ENCODE peak calls at places on chromosomes 7 and 10, in five cellular contexts. E, R, F, U and Y are unnamed samples.

GRCh38 chr10:116000151-116000550 is 272.9 kb downstream of the GFRA1 start:
- DNase-seq in R (peak), F (no peak), U (no peak), E (no peak), Y (no peak)

GRCh38 chr7:2691223-2691818 is 3.3 kb downstream of the AMZ1 start:
- DNase-seq in U (no peak), R (no peak), E (no peak), F (no peak), Y (no peak)

GRCh38 chr7:5143935-5144903 is 45.8 kb upstream of the WIPI2 start:
- DNase-seq in E (peak), F (no peak), U (no peak), R (no peak), Y (no peak)

GRCh38 chr7:480531-481218 is 39.0 kb downstream of the PDGFA start:
- DNase-seq in F (no peak), E (no peak), U (peak), R (no peak), Y (no peak)

GRCh38 chr7:116955801-116956514 is 2.7 kb downstream of the ST7 start:
- DNase-seq in E (no peak), F (no peak), R (no peak), U (no peak), Y (no peak)

GRCh38 chr10:88147000-88147798 is 283.8 kb downstream of the PTEN start:
- DNase-seq in U (peak), F (no peak), E (no peak), R (no peak), Y (no peak)

GRCh38 chr7:71735961-71736556 is 604.1 kb downstream of the GALNT17 start:
- DNase-seq in F (peak), R (peak), U (peak), E (peak), Y (peak)

GRCh38 chr7:1431226-1431625 is 28.0 kb downstream of the MICALL2 start:
- DNase-seq in U (no peak), R (no peak), F (no peak), E (no peak), Y (no peak)

GRCh38 chr10:79268717-79269116 is 78.6 kb upstream of the PPIF start:
- DNase-seq in E (no peak), F (no peak), U (no peak), R (no peak), Y (no peak)

GRCh38 chr7:69599211-69599878 is 1.1 kb downstream of the AUTS2 start:
- DNase-seq in F (no peak), E (no peak), U (no peak), R (peak), Y (no peak)

GRCh38 chr7:149838992-149839408 is 825 bp downstream of the ZNF862 start:
- DNase-seq in U (no peak), F (no peak), R (no peak), E (no peak), Y (no peak)

GRCh38 chr7:40586197-40586596 is 451.4 kb downstream of the SUGCT start:
- DNase-seq in E (peak), U (no peak), R (no peak), F (no peak), Y (no peak)

GRCh38 chr10:49622426-49623425 is 8.9 kb downstream of the CHAT start:
- DNase-seq in U (peak), F (no peak), E (no peak), R (no peak), Y (no peak)

GRCh38 chr10:20396168-20396567 is 500.9 kb downstream of the NEBL start:
- DNase-seq in R (no peak), U (no peak), F (no peak), E (no peak), Y (no peak)

GRCh38 chr10:101110856-101111523 is 20.1 kb upstream of the TLX1 start:
- DNase-seq in F (no peak), U (no peak), R (no peak), E (no peak), Y (no peak)

GRCh38 chr7:156611393-156612010 is 29.1 kb upstream of the RNF32 start:
- DNase-seq in E (no peak), U (no peak), F (no peak), R (no peak), Y (no peak)

GRCh38 chr7:33351709-33352108 is 222.3 kb downstream of the BBS9 start:
- DNase-seq in R (no peak), U (no peak), E (no peak), F (no peak), Y (no peak)

GRCh38 chr7:159088016-159088865 is 56.4 kb downstream of the VIPR2 start:
- DNase-seq in E (no peak), U (no peak), F (no peak), R (no peak), Y (no peak)

GRCh38 chr7:37665352-37666022 is 18.1 kb upstream of the GPR141 start:
- DNase-seq in R (no peak), U (no peak), F (no peak), E (no peak), Y (no peak)

GRCh38 chr7:80185571-80185970 is 50.9 kb downstream of the GNAI1 start:
- DNase-seq in R (no peak), F (no peak), U (no peak), E (no peak), Y (no peak)

GRCh38 chr10:6115824-6116350 is 27.1 kb downstream of the RBM17 start:
- DNase-seq in U (no peak), E (no peak), R (no peak), F (no peak), Y (no peak)

GRCh38 chr7:12943781-12944180 is 256.3 kb downstream of the ARL4A start:
- DNase-seq in E (no peak), R (no peak), U (no peak), F (no peak), Y (no peak)

GRCh38 chr10:108801775-108802516 is 1121.4 kb downstream of the XPNPEP1 start:
- DNase-seq in E (no peak), R (no peak), F (no peak), U (no peak), Y (peak)

GRCh38 chr10:73875139-73875475 is 752 bp upstream of the CAMK2G start:
- DNase-seq in R (no peak), E (no peak), F (no peak), U (no peak), Y (no peak)

GRCh38 chr10:4016214-4016740 is 231.3 kb upstream of the KLF6 start:
- DNase-seq in F (no peak), E (no peak), R (no peak), U (no peak), Y (no peak)

GRCh38 chr10:101818958-101819633 is 852 bp upstream of the OGA start:
- DNase-seq in U (no peak), F (no peak), R (peak), E (no peak), Y (no peak)

GRCh38 chr7:112161253-112162160 is 44.7 kb downstream of the DOCK4 start:
- DNase-seq in E (no peak), F (no peak), U (no peak), R (no peak), Y (no peak)

GRCh38 chr10:100364735-100365391 is 17.8 kb downstream of the SCD start:
- DNase-seq in F (peak), E (peak), R (peak), U (peak), Y (peak)

GRCh38 chr10:74103560-74104248 is 46.9 kb downstream of the AP3M1 start:
- DNase-seq in U (no peak), R (peak), F (peak), E (peak), Y (no peak)

GRCh38 chr7:138000081-138000701 is 1.7 kb downstream of the CREB3L2 start:
- DNase-seq in R (peak), U (peak), F (no peak), E (peak), Y (peak)

GRCh38 chr10:43047288-43047970 is 29.4 kb upstream of the RET start:
- DNase-seq in U (no peak), F (no peak), R (no peak), E (no peak), Y (no peak)

DNA sequence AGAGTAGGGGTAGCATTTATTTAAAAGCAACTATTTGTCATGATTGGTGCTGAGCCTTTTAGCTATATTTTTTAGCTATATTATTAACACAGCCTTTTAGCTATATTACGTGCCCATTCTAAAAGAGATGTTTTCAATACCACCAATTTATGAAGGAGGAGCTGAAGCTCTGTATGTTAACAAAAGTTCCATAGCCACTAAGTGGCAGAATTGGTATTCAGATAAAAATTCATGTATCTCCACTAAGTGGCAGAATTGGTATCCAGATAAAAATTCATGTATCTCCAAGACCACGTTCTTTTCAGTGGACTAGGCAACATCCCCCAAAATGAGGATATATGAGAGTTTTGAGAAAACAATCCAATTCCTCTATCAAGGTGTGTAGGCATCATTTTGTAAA is 268.6 kb downstream of the HGF start:
- DNase-seq in U (no peak), E (peak), F (peak), R (peak), Y (peak)
- TF ChIP-seq CTCF in U (peak), E (peak), F (peak), R (peak), Y (peak)

DNA sequence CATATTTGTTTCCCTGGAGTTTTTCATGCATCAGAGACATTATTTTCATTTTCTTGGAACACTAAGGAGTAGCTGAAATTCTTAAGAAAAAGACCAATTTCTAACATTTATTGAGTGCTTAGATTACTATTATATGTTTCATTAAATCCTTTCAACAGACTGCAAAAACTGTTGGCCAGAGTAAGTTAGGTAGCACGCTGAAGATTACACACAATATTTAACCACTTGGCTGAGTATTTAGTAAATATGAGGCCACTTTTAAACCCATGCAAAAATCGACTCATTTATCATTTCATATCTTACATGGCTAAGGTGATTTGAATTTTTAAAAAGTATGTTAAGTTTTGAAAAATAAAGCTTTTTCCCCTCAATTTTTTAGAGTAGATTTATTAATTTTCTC is 358.8 kb downstream of the THSD7A start:
- DNase-seq in U (no peak), R (no peak), E (no peak), F (no peak), Y (no peak)
- TF ChIP-seq CTCF in U (no peak), R (no peak), E (no peak), F (no peak), Y (no peak)

DNA sequence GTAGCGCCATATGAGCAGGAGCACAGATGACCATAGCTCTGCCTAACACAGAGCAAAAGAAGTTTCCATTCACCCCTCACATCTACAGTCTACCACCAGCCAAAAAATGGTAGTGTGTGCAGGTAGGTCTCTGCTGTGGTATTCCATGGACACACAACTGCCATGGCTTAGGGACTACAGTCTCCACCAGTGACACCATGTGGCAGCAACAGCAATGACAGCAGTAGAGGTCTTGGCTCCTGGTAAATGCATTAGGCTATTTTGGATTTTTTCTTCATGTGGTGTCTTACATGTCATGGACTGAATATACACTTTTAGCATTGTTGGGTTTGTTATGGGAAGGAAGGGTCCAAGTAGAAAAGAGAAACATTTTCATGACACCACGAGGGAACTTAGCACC is 70.1 kb upstream of the CABCOCO1 start:
- DNase-seq in E (peak), R (peak), U (no peak), F (peak), Y (no peak)
- TF ChIP-seq CTCF in E (peak), R (peak), U (no peak), F (peak), Y (peak)

DNA sequence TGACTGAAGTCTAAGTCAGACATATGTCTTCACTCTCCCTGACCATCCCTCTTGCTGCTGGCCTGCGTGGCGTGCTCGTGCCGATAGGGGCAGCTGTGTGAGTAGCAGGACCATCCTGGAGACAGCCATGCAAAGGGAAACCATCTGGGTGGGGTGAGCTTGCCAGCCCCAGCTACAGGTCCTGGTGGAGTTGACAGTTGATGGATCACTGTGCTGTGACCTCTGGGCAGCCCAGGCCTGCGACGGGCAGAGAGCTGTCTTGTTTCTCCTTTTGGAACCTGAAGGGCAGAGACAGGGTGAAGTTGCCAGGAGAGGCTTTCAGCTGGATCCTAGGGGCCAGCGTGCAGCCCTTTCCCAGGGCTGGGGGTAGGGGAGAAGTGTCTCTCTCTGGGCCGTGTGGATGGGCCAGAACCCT is 44.7 kb downstream of the GRK5 start:
- DNase-seq in F (no peak), U (no peak), E (no peak), R (no peak), Y (no peak)
- TF ChIP-seq CTCF in F (no peak), U (no peak), E (peak), R (no peak), Y (peak)

GRCh38 chr10:72695496-72695895 is 3.6 kb downstream of the MCU start:
- DNase-seq in E (no peak), F (no peak), U (no peak), R (no peak), Y (no peak)
- TF ChIP-seq CTCF in E (no peak), F (no peak), U (no peak), R (no peak), Y (no peak)

DNA sequence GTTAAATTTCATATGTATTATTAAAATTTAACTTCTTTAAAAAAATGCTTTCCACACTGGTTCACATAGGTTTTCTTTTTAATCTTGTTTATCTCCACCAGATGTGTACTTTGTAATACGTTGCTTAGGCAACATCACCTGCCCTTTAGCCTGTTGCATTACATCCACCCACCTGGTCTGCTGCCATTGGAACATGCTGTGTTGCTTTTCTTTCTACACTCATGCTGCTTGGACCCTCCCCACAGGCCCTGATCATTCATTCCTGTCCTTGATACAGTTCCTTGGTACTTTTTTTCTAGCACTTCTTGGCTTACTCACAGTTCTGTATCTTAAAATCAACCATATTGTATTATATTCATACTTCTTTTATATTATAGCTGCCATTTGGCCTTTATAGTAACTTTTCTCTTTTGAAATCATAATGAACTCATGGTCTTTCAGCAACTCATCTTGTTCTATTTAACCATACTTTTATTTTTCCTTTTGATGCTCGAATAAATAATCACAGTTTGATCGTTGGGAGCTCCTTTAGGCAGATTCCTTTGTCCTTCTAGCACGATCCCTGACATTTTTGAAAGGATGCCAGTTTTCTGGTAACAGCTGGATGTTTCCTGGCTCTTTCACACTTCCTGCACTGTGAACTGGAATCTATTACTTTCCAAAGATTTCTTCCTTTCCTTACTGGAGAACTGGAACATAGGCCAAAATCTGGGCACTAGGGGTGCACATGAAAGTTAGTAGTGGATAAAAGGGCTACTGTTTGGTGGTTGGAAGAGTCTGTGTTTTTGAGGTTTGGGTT is 125.0 kb downstream of the CDK14 start:
- DNase-seq in U (no peak), E (peak), F (no peak), R (peak), Y (peak)
- TF ChIP-seq CTCF in U (no peak), E (no peak), F (no peak), R (no peak), Y (no peak)

GRCh38 chr7:101244385-101245146 is at the start of gene FIS1:
- DNase-seq in R (peak), E (peak), F (peak), U (peak), Y (peak)
- TF ChIP-seq CTCF in R (peak), E (peak), F (peak), U (peak), Y (peak)

GRCh38 chr7:47944536-47945260 is 3.6 kb downstream of the PKD1L1 start:
- DNase-seq in U (no peak), E (no peak), R (no peak), F (no peak), Y (no peak)
- TF ChIP-seq CTCF in U (no peak), E (no peak), R (no peak), F (no peak), Y (no peak)

DNA sequence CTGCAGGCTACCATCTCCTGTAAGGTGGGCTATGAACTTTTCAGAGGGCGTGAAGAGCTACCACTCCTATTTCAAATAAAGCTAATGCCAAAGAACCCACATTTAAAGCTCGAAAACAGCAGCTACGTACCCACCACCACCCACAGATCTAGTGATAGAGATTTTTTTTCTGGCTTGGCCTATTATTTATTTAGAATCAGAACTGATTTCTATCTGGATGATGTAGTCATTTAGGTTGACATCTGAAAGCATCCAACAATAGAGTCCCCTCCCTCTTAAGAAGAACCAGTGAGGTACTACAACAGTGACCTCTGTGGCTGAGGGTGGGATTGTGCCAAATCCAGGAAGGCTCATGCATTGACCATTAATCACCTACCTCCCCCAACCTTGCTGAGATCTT is 113.8 kb upstream of the ADO start:
- DNase-seq in U (no peak), F (no peak), E (no peak), R (no peak), Y (no peak)
- TF ChIP-seq CTCF in U (no peak), F (no peak), E (no peak), R (no peak), Y (no peak)